ENCODE peak calls at places on chromosome 19, in seven cellular contexts. B is hepatocyte; X is stimulated activated CD4-positive, alpha-beta T cell treated with anti-CD3 and anti-CD28 coated beads, Interleukin-1b, Interleukin-23, amount 100 ng/mL, for 24 hours; A is NCI-H774; E is psoas muscle; G is right cardiac atrium; Y is effector memory CD4-positive, alpha-beta T cell. M is an unnamed sample.

GRCh38 chr19:10424011-10424637 is 3.8 kb downstream of the PDE4A start:
- DNase-seq in B (peak), X (no peak), A (peak), E (peak), G (peak), Y (peak), M (no peak)

GRCh38 chr19:40144151-40144550 is 47.1 kb upstream of the MAP3K10 start:
- DNase-seq in B (no peak), X (no peak), A (no peak), E (no peak), G (no peak), Y (no peak), M (no peak)

GRCh38 chr19:5308471-5309437 is 31.9 kb downstream of the PTPRS start:
- DNase-seq in B (peak), X (no peak), A (peak), E (peak), G (peak), Y (no peak), M (no peak)

GRCh38 chr19:35169226-35169995 is 14.9 kb downstream of the FXYD5 start:
- DNase-seq in B (no peak), X (no peak), A (no peak), E (no peak), G (no peak), Y (no peak), M (no peak)

GRCh38 chr19:10654610-10655456 is 687 bp downstream of the ILF3 start:
- DNase-seq in B (peak), X (peak), A (peak), E (no peak), G (peak), Y (peak), M (peak)

GRCh38 chr19:16559896-16560295 is 12.3 kb downstream of the SLC35E1 start:
- DNase-seq in B (no peak), X (no peak), A (no peak), E (no peak), G (peak), Y (no peak), M (no peak)

GRCh38 chr19:51926426-51926783 is 867 bp upstream of the ZNF613 start:
- DNase-seq in B (no peak), X (no peak), A (no peak), E (no peak), G (no peak), Y (no peak), M (no peak)

GRCh38 chr19:38658462-38659306 is 11.2 kb downstream of the ACTN4 start:
- DNase-seq in B (peak), X (no peak), A (peak), E (no peak), G (peak), Y (no peak), M (no peak)

GRCh38 chr19:49847731-49848696 is 2.9 kb upstream of the PTOV1 start:
- DNase-seq in B (no peak), X (no peak), A (no peak), E (no peak), G (peak), Y (no peak), M (no peak)

GRCh38 chr19:41421314-41421713 is 5.9 kb downstream of the B3GNT8 start:
- DNase-seq in B (no peak), X (no peak), A (peak), E (no peak), G (no peak), Y (no peak), M (no peak)

GRCh38 chr19:3785938-3786824 is at the start of gene MATK:
- DNase-seq in B (no peak), X (no peak), A (no peak), E (no peak), G (no peak), Y (no peak), M (no peak)

GRCh38 chr19:32287811-32288227 is 57.6 kb upstream of the ZNF507 start:
- DNase-seq in B (peak), X (no peak), A (no peak), E (peak), G (peak), Y (no peak), M (no peak)

GRCh38 chr19:49894879-49895565 is 1.7 kb downstream of the IL4I1 start:
- DNase-seq in B (no peak), X (no peak), A (no peak), E (no peak), G (peak), Y (peak), M (no peak)

GRCh38 chr19:10503002-10503789 is at the start of gene KEAP1:
- DNase-seq in B (peak), X (no peak), A (peak), E (no peak), G (peak), Y (no peak), M (no peak)

GRCh38 chr19:47094557-47095517 is 18.7 kb downstream of the ZC3H4 start:
- DNase-seq in B (peak), X (no peak), A (no peak), E (no peak), G (peak), Y (no peak), M (no peak)

GRCh38 chr19:13098291-13099072 is 4.2 kb downstream of the LYL1 start:
- DNase-seq in B (no peak), X (no peak), A (no peak), E (no peak), G (peak), Y (no peak), M (no peak)

GRCh38 chr19:1259206-1259872 is 9.8 kb upstream of the CIRBP start:
- DNase-seq in B (peak), X (no peak), A (peak), E (peak), G (peak), Y (peak), M (no peak)

GRCh38 chr19:681029-681626 is 4.9 kb downstream of the FSTL3 start:
- DNase-seq in B (peak), X (no peak), A (peak), E (no peak), G (peak), Y (no peak), M (no peak)

GRCh38 chr19:37309834-37310575 is 60.9 kb upstream of the ZNF527 start:
- DNase-seq in B (peak), X (no peak), A (no peak), E (no peak), G (no peak), Y (no peak), M (no peak)

GRCh38 chr19:23772668-23773063 is 14.0 kb upstream of the ZNF681 start:
- DNase-seq in B (no peak), X (no peak), A (no peak), E (no peak), G (no peak), Y (no peak), M (no peak)

GRCh38 chr19:33214621-33215020 is 11.0 kb downstream of the SLC7A10 start:
- DNase-seq in B (peak), X (no peak), A (no peak), E (no peak), G (peak), Y (no peak), M (no peak)

GRCh38 chr19:47479701-47480503 is 4.1 kb downstream of the KPTN start:
- DNase-seq in B (no peak), X (no peak), A (no peak), E (no peak), G (peak), Y (no peak), M (no peak)

GRCh38 chr19:8069116-8069973 is 16.8 kb downstream of the CCL25 start:
- DNase-seq in B (no peak), X (no peak), A (no peak), E (no peak), G (no peak), Y (no peak), M (no peak)

GRCh38 chr19:13095934-13096890 is 6.4 kb downstream of the LYL1 start:
- DNase-seq in B (peak), X (no peak), A (no peak), E (no peak), G (peak), Y (no peak), M (no peak)

GRCh38 chr19:17779281-17779930 is 15.5 kb upstream of the B3GNT3 start:
- DNase-seq in B (peak), X (no peak), A (no peak), E (peak), G (peak), Y (no peak), M (no peak)

GRCh38 chr19:10514211-10515145 is 2.8 kb downstream of the S1PR5 start:
- DNase-seq in B (peak), X (no peak), A (no peak), E (no peak), G (no peak), Y (no peak), M (peak)

GRCh38 chr19:30450945-30451344 is 78.8 kb downstream of the ZNF536 start:
- DNase-seq in B (no peak), X (no peak), A (no peak), E (no peak), G (peak), Y (no peak), M (no peak)

GRCh38 chr19:34507414-34508067 is 26.0 kb downstream of the WTIP start:
- DNase-seq in B (no peak), X (no peak), A (no peak), E (no peak), G (no peak), Y (no peak), M (no peak)

M was measured in T follicular helper cell.